ENCODE peak calls at places on chromosomes 1 and 21, in five cellular contexts. One of them, this sample, is unnamed.

GRCh38 chr1:241972703-241973375 is 15.3 kb downstream of the BECN2 start:
- DNase-seq in AG04450: no peak
- DNase-seq in choroid plexus epithelial cell: peak
- DNase-seq in astrocyte: peak
- DNase-seq in CD8-positive, alpha-beta T cell: no peak
- DNase-seq in this sample: no peak

GRCh38 chr1:63135174-63135512 is 187.2 kb upstream of the FOXD3 start:
- DNase-seq in choroid plexus epithelial cell: no peak
- DNase-seq in CD8-positive, alpha-beta T cell: no peak
- DNase-seq in astrocyte: no peak
- DNase-seq in AG04450: no peak
- DNase-seq in this sample: no peak

GRCh38 chr1:38701088-38701487 is 158.5 kb downstream of the RRAGC start:
- DNase-seq in AG04450: no peak
- DNase-seq in choroid plexus epithelial cell: no peak
- DNase-seq in CD8-positive, alpha-beta T cell: no peak
- DNase-seq in astrocyte: no peak
- DNase-seq in this sample: no peak

GRCh38 chr1:73593379-73593778 is 604.6 kb downstream of the LRRIQ3 start:
- DNase-seq in astrocyte: peak
- DNase-seq in CD8-positive, alpha-beta T cell: no peak
- DNase-seq in choroid plexus epithelial cell: peak
- DNase-seq in AG04450: peak
- DNase-seq in this sample: no peak

GRCh38 chr21:43824250-43824882 is 35.0 kb downstream of the RRP1 start:
- DNase-seq in CD8-positive, alpha-beta T cell: no peak
- DNase-seq in choroid plexus epithelial cell: peak
- DNase-seq in AG04450: peak
- DNase-seq in astrocyte: peak
- DNase-seq in this sample: no peak

GRCh38 chr1:223250632-223251015 is 107.6 kb upstream of the TLR5 start:
- DNase-seq in CD8-positive, alpha-beta T cell: no peak
- DNase-seq in AG04450: no peak
- DNase-seq in choroid plexus epithelial cell: no peak
- DNase-seq in astrocyte: no peak
- DNase-seq in this sample: peak

GRCh38 chr1:231315887-231316286 is 21.8 kb downstream of the EXOC8 start:
- DNase-seq in choroid plexus epithelial cell: peak
- DNase-seq in CD8-positive, alpha-beta T cell: peak
- DNase-seq in AG04450: no peak
- DNase-seq in astrocyte: no peak
- DNase-seq in this sample: no peak

GRCh38 chr1:197320991-197321531 is 53.0 kb downstream of the CRB1 start:
- DNase-seq in AG04450: no peak
- DNase-seq in choroid plexus epithelial cell: peak
- DNase-seq in astrocyte: peak
- DNase-seq in CD8-positive, alpha-beta T cell: no peak
- DNase-seq in this sample: no peak

GRCh38 chr1:109312978-109313775 is 6.4 kb upstream of the MYBPHL start:
- DNase-seq in CD8-positive, alpha-beta T cell: no peak
- DNase-seq in astrocyte: no peak
- DNase-seq in choroid plexus epithelial cell: peak
- DNase-seq in AG04450: no peak
- DNase-seq in this sample: peak

GRCh38 chr1:109623601-109624161 is 4.0 kb downstream of the AMPD2 start:
- DNase-seq in AG04450: no peak
- DNase-seq in astrocyte: no peak
- DNase-seq in choroid plexus epithelial cell: no peak
- DNase-seq in CD8-positive, alpha-beta T cell: no peak
- DNase-seq in this sample: no peak

GRCh38 chr1:112308716-112309115 is 87.3 kb upstream of the CTTNBP2NL start:
- DNase-seq in astrocyte: no peak
- DNase-seq in AG04450: no peak
- DNase-seq in CD8-positive, alpha-beta T cell: no peak
- DNase-seq in choroid plexus epithelial cell: no peak
- DNase-seq in this sample: no peak

GRCh38 chr1:40919475-40920011 is 57.4 kb upstream of the CITED4 start:
- DNase-seq in CD8-positive, alpha-beta T cell: no peak
- DNase-seq in AG04450: no peak
- DNase-seq in astrocyte: no peak
- DNase-seq in choroid plexus epithelial cell: no peak
- DNase-seq in this sample: no peak

GRCh38 chr21:42097860-42098259 is 26.7 kb downstream of the UMODL1 start:
- DNase-seq in choroid plexus epithelial cell: peak
- DNase-seq in CD8-positive, alpha-beta T cell: no peak
- DNase-seq in astrocyte: peak
- DNase-seq in AG04450: peak
- DNase-seq in this sample: no peak

GRCh38 chr1:182588460-182589396 is at the start of gene RNASEL:
- DNase-seq in CD8-positive, alpha-beta T cell: peak
- DNase-seq in AG04450: peak
- DNase-seq in choroid plexus epithelial cell: peak
- DNase-seq in astrocyte: peak
- DNase-seq in this sample: peak

GRCh38 chr1:236868625-236869467 is 73.8 kb downstream of the MTR start:
- DNase-seq in astrocyte: peak
- DNase-seq in AG04450: peak
- DNase-seq in CD8-positive, alpha-beta T cell: peak
- DNase-seq in choroid plexus epithelial cell: peak
- DNase-seq in this sample: no peak

GRCh38 chr1:226436855-226437491 is 29.1 kb upstream of the PARP1 start:
- DNase-seq in CD8-positive, alpha-beta T cell: no peak
- DNase-seq in choroid plexus epithelial cell: no peak
- DNase-seq in astrocyte: no peak
- DNase-seq in AG04450: no peak
- DNase-seq in this sample: peak

GRCh38 chr1:202056644-202057334 is 46.4 kb downstream of the ELF3 start:
- DNase-seq in choroid plexus epithelial cell: no peak
- DNase-seq in CD8-positive, alpha-beta T cell: no peak
- DNase-seq in AG04450: no peak
- DNase-seq in astrocyte: no peak
- DNase-seq in this sample: no peak

GRCh38 chr1:91997607-91998195 is 32.1 kb upstream of the EPHX4 start:
- DNase-seq in AG04450: peak
- DNase-seq in astrocyte: peak
- DNase-seq in choroid plexus epithelial cell: peak
- DNase-seq in CD8-positive, alpha-beta T cell: peak
- DNase-seq in this sample: no peak

GRCh38 chr1:55211456-55211855 is 3.7 kb downstream of the USP24 start:
- DNase-seq in AG04450: no peak
- DNase-seq in choroid plexus epithelial cell: no peak
- DNase-seq in CD8-positive, alpha-beta T cell: no peak
- DNase-seq in astrocyte: no peak
- DNase-seq in this sample: no peak

GRCh38 chr1:205595435-205595834 is 36.4 kb downstream of the ELK4 start:
- DNase-seq in AG04450: no peak
- DNase-seq in CD8-positive, alpha-beta T cell: no peak
- DNase-seq in choroid plexus epithelial cell: no peak
- DNase-seq in astrocyte: no peak
- DNase-seq in this sample: peak

GRCh38 chr1:157312270-157312812 is 174.1 kb upstream of the ETV3 start:
- DNase-seq in choroid plexus epithelial cell: peak
- DNase-seq in CD8-positive, alpha-beta T cell: no peak
- DNase-seq in astrocyte: no peak
- DNase-seq in AG04450: no peak
- DNase-seq in this sample: no peak

GRCh38 chr1:157313240-157313807 is 175.1 kb upstream of the ETV3 start:
- DNase-seq in choroid plexus epithelial cell: no peak
- DNase-seq in AG04450: no peak
- DNase-seq in astrocyte: no peak
- DNase-seq in CD8-positive, alpha-beta T cell: no peak
- DNase-seq in this sample: no peak

GRCh38 chr1:157314408-157314807 is 176.2 kb upstream of the ETV3 start:
- DNase-seq in AG04450: no peak
- DNase-seq in CD8-positive, alpha-beta T cell: no peak
- DNase-seq in astrocyte: no peak
- DNase-seq in choroid plexus epithelial cell: no peak
- DNase-seq in this sample: no peak

GRCh38 chr1:157311730-157312269 is 173.6 kb upstream of the ETV3 start:
- DNase-seq in AG04450: no peak
- DNase-seq in choroid plexus epithelial cell: no peak
- DNase-seq in CD8-positive, alpha-beta T cell: no peak
- DNase-seq in astrocyte: no peak
- DNase-seq in this sample: peak

DNA sequence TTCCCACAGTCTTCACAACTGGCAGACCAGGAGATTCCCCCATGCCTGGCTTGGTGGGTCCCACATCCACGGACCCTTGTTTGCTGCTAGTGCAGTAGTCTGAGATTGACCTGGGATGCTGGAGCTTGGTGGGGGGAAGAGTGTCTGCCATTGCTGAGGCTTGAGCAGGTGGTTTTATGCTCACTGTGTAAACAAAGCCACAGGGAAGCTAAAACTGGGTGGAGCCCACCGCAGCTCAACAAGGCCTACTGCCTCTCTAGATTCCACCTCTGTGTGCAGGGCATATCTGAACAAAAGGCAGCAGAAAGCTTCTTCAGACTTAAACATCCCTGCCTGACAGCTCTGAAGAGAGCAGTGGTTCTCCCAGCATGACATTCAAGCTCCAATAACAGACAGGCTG is 177.3 kb upstream of the ETV3 start:
- DNase-seq in astrocyte: no peak
- DNase-seq in CD8-positive, alpha-beta T cell: no peak
- DNase-seq in choroid plexus epithelial cell: no peak
- DNase-seq in AG04450: no peak
- DNase-seq in this sample: no peak
- H3K4me3 ChIP-seq in astrocyte: no peak
- H3K4me3 ChIP-seq in CD8-positive, alpha-beta T cell: no peak
- H3K4me3 ChIP-seq in choroid plexus epithelial cell: no peak
- H3K4me3 ChIP-seq in AG04450: no peak
- H3K4me3 ChIP-seq in this sample: no peak

GRCh38 chr1:30286241-30286983 is 437.0 kb downstream of the MATN1 start:
- DNase-seq in choroid plexus epithelial cell: no peak
- DNase-seq in AG04450: no peak
- DNase-seq in CD8-positive, alpha-beta T cell: no peak
- DNase-seq in astrocyte: no peak
- DNase-seq in this sample: peak

GRCh38 chr1:30287976-30288375 is 435.4 kb downstream of the MATN1 start:
- DNase-seq in astrocyte: no peak
- DNase-seq in choroid plexus epithelial cell: no peak
- DNase-seq in AG04450: no peak
- DNase-seq in CD8-positive, alpha-beta T cell: no peak
- DNase-seq in this sample: peak

GRCh38 chr1:30284728-30285460 is 438.5 kb downstream of the MATN1 start:
- DNase-seq in AG04450: no peak
- DNase-seq in choroid plexus epithelial cell: no peak
- DNase-seq in CD8-positive, alpha-beta T cell: no peak
- DNase-seq in astrocyte: no peak
- DNase-seq in this sample: peak

GRCh38 chr1:30285461-30286050 is 437.8 kb downstream of the MATN1 start:
- DNase-seq in choroid plexus epithelial cell: no peak
- DNase-seq in AG04450: no peak
- DNase-seq in CD8-positive, alpha-beta T cell: no peak
- DNase-seq in astrocyte: no peak
- DNase-seq in this sample: peak

DNA sequence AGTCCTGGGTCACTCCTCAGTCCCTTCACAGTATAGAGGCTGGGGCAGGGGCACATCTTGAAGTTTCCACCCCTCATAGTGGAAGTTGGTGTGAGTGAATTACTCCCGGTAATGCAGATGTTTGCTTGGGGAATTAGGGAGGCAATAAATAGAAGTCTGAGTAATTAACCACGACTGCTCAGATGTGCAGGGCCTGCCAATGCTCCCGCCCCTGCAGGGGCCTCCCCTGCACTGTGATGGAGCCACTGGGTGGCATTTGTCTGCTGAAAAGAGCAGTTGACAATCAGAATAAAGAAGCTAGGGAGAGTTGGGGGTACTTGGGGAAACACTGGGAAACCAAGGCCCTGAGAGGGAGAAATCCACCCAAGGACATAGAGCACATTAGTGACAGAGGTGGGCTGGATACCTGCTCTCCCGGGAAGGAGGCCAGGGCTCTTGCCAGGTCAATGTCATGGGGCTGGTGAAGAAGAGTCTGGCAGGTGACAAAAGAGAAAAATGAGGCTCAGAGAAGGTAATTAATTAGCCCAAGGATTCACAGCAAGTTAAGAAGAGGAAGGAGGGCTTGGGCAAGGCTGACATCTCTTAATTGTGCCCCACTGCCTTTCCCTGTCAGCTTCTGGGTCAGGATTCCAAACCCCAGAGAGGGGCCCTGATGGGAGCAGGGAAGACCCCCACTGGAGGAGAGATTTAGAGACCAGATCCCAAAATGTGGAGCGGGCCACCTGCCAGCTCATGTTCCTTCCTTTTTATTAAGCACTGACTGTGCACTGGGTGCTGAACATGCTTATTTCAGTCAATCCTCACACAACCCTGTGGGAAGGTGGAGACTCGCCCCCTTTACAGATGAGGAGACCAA is 436.2 kb downstream of the MATN1 start:
- DNase-seq in astrocyte: no peak
- DNase-seq in choroid plexus epithelial cell: no peak
- DNase-seq in AG04450: no peak
- DNase-seq in CD8-positive, alpha-beta T cell: no peak
- DNase-seq in this sample: peak
- TF ChIP-seq CTCF in astrocyte: no peak
- TF ChIP-seq CTCF in choroid plexus epithelial cell: no peak
- TF ChIP-seq CTCF in AG04450: no peak
- TF ChIP-seq CTCF in CD8-positive, alpha-beta T cell: no peak
- TF ChIP-seq CTCF in this sample: no peak

DNA sequence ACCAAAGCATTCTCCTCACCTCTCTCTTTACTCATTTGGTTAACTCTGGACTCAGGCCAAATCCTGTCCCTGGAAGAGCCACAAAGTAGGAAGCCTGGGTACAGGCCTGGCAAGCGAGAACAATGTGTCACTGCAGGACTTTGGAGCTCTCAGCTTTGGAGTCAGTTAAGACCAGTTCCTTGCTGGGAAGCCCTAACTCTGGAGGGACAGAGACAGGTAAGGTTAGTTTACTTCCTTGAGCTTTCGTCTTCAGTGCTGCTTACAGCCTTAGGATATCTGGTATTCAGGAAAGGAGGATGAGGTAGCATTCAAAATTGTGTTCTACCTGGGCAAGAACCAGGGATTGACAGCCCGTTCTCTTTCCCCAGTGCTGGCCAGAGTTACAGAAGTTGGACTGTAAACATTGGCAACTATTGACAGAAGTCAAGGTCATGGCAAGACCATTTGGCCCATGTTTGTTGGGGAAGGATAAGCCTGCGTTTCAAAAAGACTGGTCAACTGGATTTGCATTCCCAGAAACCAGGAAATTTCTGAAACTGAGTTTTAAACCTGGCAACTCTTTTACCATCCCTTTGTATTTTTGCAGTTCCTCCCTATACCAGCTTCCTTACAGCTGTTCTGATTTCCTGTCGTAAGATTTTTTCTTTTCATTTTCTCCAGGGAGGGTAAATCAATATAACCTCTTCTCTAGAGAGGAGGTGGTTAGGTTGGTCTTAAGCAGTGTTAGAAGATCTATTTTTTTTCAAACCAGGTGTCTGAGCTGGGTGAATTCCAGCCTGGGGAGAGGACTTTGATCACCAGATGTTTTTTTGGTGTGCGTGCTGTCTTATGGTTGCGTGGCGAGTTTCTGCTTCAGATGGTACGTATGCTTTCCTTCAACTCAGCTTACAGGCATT is at the start of gene C4BPB:
- DNase-seq in astrocyte: peak
- DNase-seq in AG04450: no peak
- DNase-seq in CD8-positive, alpha-beta T cell: no peak
- DNase-seq in choroid plexus epithelial cell: no peak
- DNase-seq in this sample: no peak
- H3K4me3 ChIP-seq in astrocyte: no peak
- H3K4me3 ChIP-seq in AG04450: no peak
- H3K4me3 ChIP-seq in CD8-positive, alpha-beta T cell: peak
- H3K4me3 ChIP-seq in choroid plexus epithelial cell: no peak
- H3K4me3 ChIP-seq in this sample: no peak

GRCh38 chr1:212315907-212316306 is 30.7 kb downstream of the PPP2R5A start:
- DNase-seq in AG04450: no peak
- DNase-seq in CD8-positive, alpha-beta T cell: no peak
- DNase-seq in choroid plexus epithelial cell: peak
- DNase-seq in astrocyte: no peak
- DNase-seq in this sample: no peak
- TF ChIP-seq CTCF in AG04450: peak
- TF ChIP-seq CTCF in CD8-positive, alpha-beta T cell: no peak
- TF ChIP-seq CTCF in choroid plexus epithelial cell: peak
- TF ChIP-seq CTCF in astrocyte: no peak
- TF ChIP-seq CTCF in this sample: no peak